ENCODE peak calls at places on chromosomes 11 and 22, in nine cellular contexts. N is GM23338, E is hepatocyte, S is GM23248, I is MM.1S, U is PC-3, K is neural progenitor cell, D is HCT116, P is SK-N-SH. T is an unnamed sample.

GRCh38 chr11:116170526-116171120 is 602.2 kb downstream of the BUD13 start:
- DNase-seq in I (no peak), P (peak), N (peak), K (no peak), E (no peak), S (no peak), D (no peak), U (no peak), T (peak)

GRCh38 chr11:77147668-77148321 is 19.7 kb downstream of the MYO7A start:
- DNase-seq in N (peak), K (peak), P (no peak), S (peak), I (no peak), E (peak), U (no peak), D (no peak), T (no peak)

GRCh38 chr11:132523929-132524328 is 1008.4 kb downstream of the OPCML start:
- DNase-seq in I (no peak), N (peak), P (no peak), S (peak), K (no peak), U (no peak), E (no peak), D (no peak), T (no peak)

GRCh38 chr11:8233691-8234424 is 29.8 kb downstream of the LMO1 start:
- DNase-seq in N (no peak), S (peak), E (peak), P (peak), K (no peak), I (no peak), D (no peak), U (peak), T (no peak)

GRCh38 chr22:39434721-39435120 is 22.1 kb upstream of the MGAT3 start:
- DNase-seq in P (no peak), D (no peak), E (no peak), K (no peak), N (no peak), S (no peak), U (no peak), I (no peak), T (no peak)

GRCh38 chr11:108278954-108279353 is 56.1 kb downstream of the ATM start:
- DNase-seq in K (no peak), E (no peak), D (no peak), S (no peak), U (no peak), N (no peak), P (no peak), I (no peak), T (no peak)

GRCh38 chr11:61041755-61042518 is 60.4 kb upstream of the CD5 start:
- DNase-seq in K (peak), S (no peak), I (peak), D (no peak), N (peak), U (peak), E (peak), P (no peak), T (peak)

GRCh38 chr11:86743223-86744118 is 56.9 kb upstream of the PRSS23 start:
- DNase-seq in N (no peak), D (peak), I (no peak), U (peak), K (no peak), E (peak), S (peak), P (no peak), T (no peak)

GRCh38 chr22:16915711-16916110 is 90.5 kb upstream of the XKR3 start:
- DNase-seq in N (no peak), S (peak), K (no peak), D (no peak), I (peak), U (no peak), E (no peak), P (no peak), T (peak)

GRCh38 chr11:25910090-25910489 is 421.8 kb upstream of the ANO3 start:
- DNase-seq in K (no peak), U (no peak), D (no peak), N (no peak), E (no peak), P (no peak), I (no peak), S (peak), T (no peak)

GRCh38 chr11:33515347-33515746 is 185.3 kb downstream of the C11orf91 start:
- DNase-seq in P (no peak), N (no peak), K (no peak), U (no peak), E (no peak), I (no peak), S (peak), D (no peak), T (peak)

GRCh38 chr11:64186205-64187165 is 514 bp downstream of the STIP1 start:
- DNase-seq in P (no peak), S (peak), N (peak), E (peak), D (no peak), I (peak), K (peak), U (no peak), T (peak)

GRCh38 chr11:96197801-96198465 is 145.1 kb downstream of the MAML2 start:
- DNase-seq in I (no peak), D (no peak), N (no peak), E (no peak), S (no peak), P (no peak), U (no peak), K (no peak), T (peak)

GRCh38 chr11:19789840-19790710 is 77.4 kb downstream of the NAV2 start:
- DNase-seq in N (no peak), U (no peak), E (peak), S (peak), D (no peak), I (no peak), K (no peak), P (no peak), T (no peak)

GRCh38 chr11:19962795-19963163 is 197.5 kb downstream of the DBX1 start:
- DNase-seq in K (no peak), P (no peak), D (no peak), E (no peak), I (no peak), N (no peak), S (peak), U (no peak), T (no peak)

GRCh38 chr11:122363306-122363705 is 247.3 kb upstream of the BLID start:
- DNase-seq in P (no peak), N (no peak), S (peak), I (no peak), U (no peak), K (no peak), E (no peak), D (no peak), T (no peak)

GRCh38 chr11:115996808-115997188 is 492.6 kb upstream of the CADM1 start:
- DNase-seq in U (no peak), N (no peak), D (no peak), P (no peak), K (no peak), E (no peak), I (no peak), S (no peak), T (no peak)

GRCh38 chr22:24053481-24054226 is 42.5 kb downstream of the CABIN1 start:
- DNase-seq in S (peak), K (no peak), P (no peak), E (no peak), U (no peak), N (no peak), D (no peak), I (no peak), T (peak)

GRCh38 chr11:95937358-95937757 is 13.5 kb upstream of the MTMR2 start:
- DNase-seq in S (peak), D (no peak), E (peak), P (no peak), I (no peak), U (no peak), K (no peak), N (no peak), T (no peak)

DNA sequence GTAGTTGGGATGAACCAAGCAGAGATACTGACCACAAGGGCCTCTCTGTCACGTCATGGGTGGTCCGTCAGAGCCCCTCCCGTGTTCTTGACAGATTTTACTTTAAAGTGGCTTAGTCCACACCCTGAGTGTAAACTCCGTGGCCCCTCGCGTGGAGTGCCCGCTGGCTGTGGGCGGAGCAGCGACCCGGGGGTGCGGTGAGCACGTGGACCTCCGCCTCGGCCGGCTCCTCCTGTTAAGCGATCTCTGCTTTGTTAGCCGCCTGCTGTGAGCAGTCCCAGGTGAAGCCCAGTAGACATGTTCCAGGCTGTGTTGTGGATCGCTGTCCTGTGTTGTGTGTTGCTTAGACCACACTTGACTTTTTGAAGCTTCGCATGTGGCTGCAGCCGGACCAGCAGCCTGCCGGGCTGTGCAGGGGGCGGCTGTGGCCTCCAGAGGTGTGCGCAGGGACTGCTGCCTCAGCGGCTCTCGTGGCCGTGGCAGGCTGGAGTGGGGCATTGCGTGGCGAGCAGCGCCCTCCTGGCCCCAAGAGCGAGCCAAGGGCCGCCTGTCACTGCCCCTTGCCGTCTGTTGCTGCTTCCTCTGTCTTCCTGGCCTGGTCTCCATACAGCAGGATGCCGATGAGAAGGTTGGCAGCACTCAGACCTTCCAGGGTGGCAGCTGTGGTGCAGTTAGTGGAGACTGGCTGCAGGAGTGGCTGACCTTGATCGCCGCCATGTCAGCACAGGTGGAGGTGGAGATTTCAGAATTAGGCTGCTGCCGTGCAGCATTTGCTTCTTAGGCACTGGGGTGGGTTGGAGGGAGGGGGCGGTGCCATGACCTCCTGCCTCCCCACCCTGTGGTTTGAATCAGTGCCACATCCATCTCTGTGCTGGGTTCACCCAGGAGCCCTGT is 34.2 kb downstream of the MUC6 start:
- DNase-seq in E (no peak), K (no peak), I (no peak), P (no peak), N (no peak), S (no peak), D (no peak), U (no peak), T (no peak)
- H3K4me2 ChIP-seq in E (no peak), K (no peak), I (no peak), P (no peak), N (no peak), S (no peak), D (no peak), U (no peak), T (no peak)

GRCh38 chr11:9852465-9852864 is 188.6 kb downstream of the SWAP70 start:
- DNase-seq in U (no peak), K (no peak), S (no peak), I (no peak), E (no peak), P (no peak), N (no peak), D (no peak), T (no peak)
- TF ChIP-seq EZH2phosphoT487 in U (no peak), K (no peak), S (no peak), I (no peak), E (no peak), P (no peak), N (no peak), D (no peak), T (no peak)

GRCh38 chr11:117528061-117528780 is 200.6 kb downstream of the CEP164 start:
- DNase-seq in S (no peak), P (peak), N (no peak), U (no peak), D (no peak), K (no peak), I (peak), E (no peak), T (no peak)
- H3K4me2 ChIP-seq in S (no peak), P (no peak), N (peak), U (no peak), D (no peak), K (peak), I (no peak), E (no peak), T (no peak)

DNA sequence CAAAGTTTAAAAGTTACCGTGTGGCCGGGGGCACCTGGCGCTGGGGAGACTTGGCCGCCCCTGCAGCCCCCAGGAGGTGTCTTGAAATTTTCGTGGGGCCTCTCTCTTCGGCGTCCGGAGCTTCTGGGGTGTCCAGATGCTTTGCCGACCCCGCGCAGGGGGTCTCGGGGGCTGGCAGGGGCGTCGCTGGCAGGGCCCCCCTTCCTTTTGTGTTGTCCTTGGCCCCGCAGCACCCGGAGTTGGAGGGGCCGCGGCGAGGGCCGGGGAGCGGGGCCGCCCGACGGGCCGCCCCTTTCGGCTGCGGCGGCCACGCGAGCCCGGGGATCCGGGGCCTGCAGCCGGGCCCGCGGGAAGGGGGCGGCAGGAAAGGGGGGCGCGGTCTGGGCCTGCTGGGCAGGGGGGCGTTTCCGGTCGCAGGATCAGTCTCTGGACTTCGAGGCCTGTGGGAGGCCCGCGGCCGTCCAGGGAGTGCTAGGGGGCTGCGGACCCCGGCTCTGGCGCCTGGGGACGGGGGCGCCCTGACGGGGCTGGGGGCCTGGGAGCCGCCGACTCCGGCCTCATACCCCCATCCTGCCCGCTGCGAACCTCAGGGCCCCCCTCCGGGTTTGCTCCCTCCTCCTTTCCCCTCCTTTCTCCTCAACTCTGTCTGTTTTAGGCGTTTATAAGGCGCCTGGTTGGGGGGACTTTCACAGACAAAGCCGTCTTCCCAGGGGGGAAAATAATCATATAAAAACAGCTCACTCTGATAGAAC is 867 bp downstream of the ZC3H7B start:
- DNase-seq in D (no peak), E (peak), S (peak), K (peak), U (no peak), N (peak), P (peak), I (no peak), T (peak)
- TF ChIP-seq EZH2phosphoT487 in D (no peak), E (no peak), S (no peak), K (no peak), U (no peak), N (no peak), P (no peak), I (no peak), T (no peak)

GRCh38 chr22:31586137-31586920 is 75.7 kb downstream of the PISD start:
- DNase-seq in S (peak), P (no peak), E (peak), I (no peak), U (no peak), N (no peak), K (no peak), D (no peak), T (no peak)
- H3K4me2 ChIP-seq in S (peak), P (no peak), E (peak), I (peak), U (no peak), N (no peak), K (no peak), D (no peak), T (no peak)

GRCh38 chr11:40306938-40307548 is 1152.4 kb downstream of the LRRC4C start:
- DNase-seq in U (peak), E (peak), P (peak), I (peak), D (no peak), N (peak), S (peak), K (peak), T (peak)

DNA sequence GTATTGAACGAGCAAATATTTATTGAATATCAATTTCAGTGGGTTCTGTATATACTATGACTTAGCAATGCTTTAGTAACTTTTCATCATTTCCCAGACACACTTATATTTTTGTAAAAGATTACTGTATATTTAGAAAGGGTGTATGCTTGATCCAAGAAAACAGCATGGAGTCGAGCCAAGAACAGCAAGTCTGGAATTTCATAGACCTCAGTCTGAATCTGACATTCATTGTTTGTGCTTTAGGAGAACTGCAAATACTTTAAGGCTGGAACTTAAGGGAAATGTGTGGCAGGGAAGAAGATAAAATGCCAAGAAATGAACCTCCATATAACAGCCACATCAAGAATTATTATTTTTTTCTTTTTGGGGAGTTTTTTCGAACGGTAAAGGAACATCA is 1156.8 kb downstream of the LRRC4C start:
- DNase-seq in E (no peak), U (no peak), N (no peak), I (no peak), P (no peak), D (no peak), K (no peak), S (no peak), T (no peak)
- TF ChIP-seq EZH2phosphoT487 in E (no peak), U (no peak), N (no peak), I (no peak), P (no peak), D (no peak), K (no peak), S (no peak), T (no peak)

GRCh38 chr22:38249301-38249700 is 23.5 kb downstream of the TMEM184B start:
- DNase-seq in I (no peak), K (no peak), P (no peak), U (no peak), S (no peak), D (no peak), N (no peak), E (no peak), T (no peak)
- H3K4me2 ChIP-seq in I (no peak), K (no peak), P (no peak), U (no peak), S (no peak), D (no peak), N (no peak), E (no peak), T (no peak)

GRCh38 chr22:47597041-47597440 is 834.6 kb downstream of the TBC1D22A start:
- DNase-seq in E (no peak), P (no peak), N (no peak), U (no peak), K (no peak), I (no peak), S (no peak), D (no peak), T (no peak)
- TF ChIP-seq EZH2phosphoT487 in E (no peak), P (no peak), N (no peak), U (no peak), K (no peak), I (no peak), S (no peak), D (no peak), T (no peak)

T was measured in OCI-LY7.